ENCODE peak calls at places on chromosomes 5 and 9, in seven cellular contexts. C, G, Z, L, A, R and E are unnamed samples. For H3K9me3, the result is how much of the 10 kb centered on the place peaks cover.

GRCh38 chr5:7518947-7519560 is 123.1 kb downstream of the ADCY2 start:
- DNase-seq in Z (peak), L (no peak), C (no peak), G (peak), A (peak), R (no peak), E (no peak)

GRCh38 chr9:2085719-2086515 is 70.8 kb downstream of the SMARCA2 start:
- DNase-seq in L (no peak), Z (no peak), A (no peak), G (no peak), C (no peak), R (no peak), E (no peak)

GRCh38 chr5:7745882-7746735 is 104.8 kb downstream of the CFAP90 start:
- DNase-seq in A (peak), G (peak), L (peak), Z (peak), C (no peak), R (peak), E (no peak)

GRCh38 chr9:28212979-28213378 is 639.7 kb upstream of the C9orf72 start:
- DNase-seq in Z (peak), A (no peak), R (no peak), G (peak), L (peak), C (no peak), E (no peak)

GRCh38 chr5:157177935-157178334 is 2.7 kb upstream of the ITK start:
- DNase-seq in Z (no peak), R (no peak), L (no peak), G (no peak), C (no peak), A (no peak), E (no peak)

GRCh38 chr5:11324521-11325289 is 563.7 kb upstream of the DAP start:
- DNase-seq in L (no peak), R (no peak), G (peak), C (no peak), Z (no peak), A (no peak), E (no peak)

GRCh38 chr5:161547573-161548471 is 1.3 kb upstream of the GABRB2 start:
- DNase-seq in Z (peak), R (no peak), A (no peak), G (peak), L (no peak), C (peak), E (no peak)

GRCh38 chr9:13001989-13002580 is 227.3 kb downstream of the LURAP1L start:
- DNase-seq in Z (no peak), R (no peak), G (no peak), A (no peak), L (no peak), C (no peak), E (no peak)

GRCh38 chr9:78714591-78714990 is 417.7 kb downstream of the PSAT1 start:
- DNase-seq in Z (no peak), C (no peak), R (no peak), A (no peak), G (no peak), L (no peak), E (no peak)

GRCh38 chr9:97363661-97364299 is 48.1 kb upstream of the TDRD7 start:
- DNase-seq in C (no peak), L (no peak), A (no peak), G (no peak), Z (no peak), R (no peak), E (no peak)

GRCh38 chr5:36777105-36777757 is 99.3 kb upstream of the NIPBL start:
- DNase-seq in G (peak), L (peak), A (peak), R (no peak), C (no peak), Z (peak), E (no peak)

GRCh38 chr9:91720746-91721705 is 229.0 kb downstream of the ROR2 start:
- DNase-seq in R (no peak), A (no peak), G (no peak), Z (no peak), C (no peak), L (no peak), E (no peak)

GRCh38 chr9:131273791-131274673 is 2.3 kb downstream of the FAM78A start:
- DNase-seq in G (no peak), L (no peak), Z (no peak), A (no peak), C (peak), R (no peak), E (no peak)

GRCh38 chr9:131272212-131272611 is 4.1 kb downstream of the FAM78A start:
- DNase-seq in R (no peak), Z (no peak), G (no peak), C (no peak), L (no peak), A (no peak), E (no peak)

GRCh38 chr9:131274674-131275331 is 1.5 kb downstream of the FAM78A start:
- DNase-seq in C (peak), G (no peak), Z (no peak), L (no peak), R (peak), A (no peak), E (no peak)

GRCh38 chr9:131271506-131271931 is 4.8 kb downstream of the FAM78A start:
- DNase-seq in L (no peak), A (no peak), G (no peak), C (peak), R (no peak), Z (no peak), E (no peak)

GRCh38 chr9:131273146-131273545 is 3.2 kb downstream of the FAM78A start:
- DNase-seq in G (no peak), Z (no peak), C (peak), L (no peak), A (no peak), R (peak), E (no peak)
- H3K9me3 ChIP-seq in G (under half), Z (under half), C (under half), L (under half), A (under half), R (under half), E (under half)

DNA sequence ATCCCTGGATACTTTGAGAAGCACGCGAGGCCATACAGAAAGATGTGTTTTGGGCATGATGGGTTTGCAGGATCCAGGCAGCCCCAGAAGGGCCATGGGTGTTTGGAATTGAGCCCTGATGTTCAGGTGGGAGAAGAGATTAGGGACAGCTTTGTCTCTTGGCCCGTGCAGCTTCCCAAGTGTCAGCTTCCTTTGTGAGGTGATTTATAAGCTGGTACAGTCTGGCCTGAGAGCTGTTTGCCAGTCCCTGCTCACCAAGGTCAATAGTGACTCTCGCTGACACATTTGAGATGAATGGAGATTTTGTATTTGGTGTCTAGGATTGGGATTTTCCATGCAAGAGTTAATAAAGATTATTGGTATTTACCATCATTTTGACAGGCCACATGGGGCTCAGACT is 165.9 kb downstream of the ICE1 start:
- DNase-seq in L (no peak), R (no peak), A (peak), C (no peak), G (no peak), Z (no peak), E (no peak)
- H3K9me3 ChIP-seq in L (under half), R (under half), A (under half), C (under half), G (under half), Z (under half), E (under half)

GRCh38 chr9:69317081-69317480 is 7.9 kb upstream of the ENTREP1 start:
- DNase-seq in G (no peak), R (no peak), Z (no peak), L (no peak), C (no peak), A (no peak), E (no peak)

GRCh38 chr9:69317894-69318293 is 7.1 kb upstream of the ENTREP1 start:
- DNase-seq in C (no peak), R (no peak), G (no peak), A (no peak), L (no peak), Z (no peak), E (no peak)

GRCh38 chr9:69314547-69314946 is 10.5 kb upstream of the ENTREP1 start:
- DNase-seq in C (no peak), A (no peak), G (no peak), L (no peak), R (no peak), Z (no peak), E (no peak)

GRCh38 chr9:69308217-69308931 is 16.6 kb upstream of the ENTREP1 start:
- DNase-seq in Z (no peak), C (no peak), L (no peak), R (no peak), A (no peak), G (no peak), E (no peak)

GRCh38 chr9:69313175-69313574 is 11.8 kb upstream of the ENTREP1 start:
- DNase-seq in R (no peak), L (no peak), A (no peak), G (no peak), C (no peak), Z (no peak), E (no peak)
- H3K9me3 ChIP-seq in R (under half), L (under half), A (under half), G (under half), C (under half), Z (under half), E (under half)

GRCh38 chr5:178699854-178700253 is 30.6 kb downstream of the ZNF354A start:
- DNase-seq in L (no peak), R (no peak), G (no peak), C (no peak), Z (no peak), A (no peak), E (no peak)

DNA sequence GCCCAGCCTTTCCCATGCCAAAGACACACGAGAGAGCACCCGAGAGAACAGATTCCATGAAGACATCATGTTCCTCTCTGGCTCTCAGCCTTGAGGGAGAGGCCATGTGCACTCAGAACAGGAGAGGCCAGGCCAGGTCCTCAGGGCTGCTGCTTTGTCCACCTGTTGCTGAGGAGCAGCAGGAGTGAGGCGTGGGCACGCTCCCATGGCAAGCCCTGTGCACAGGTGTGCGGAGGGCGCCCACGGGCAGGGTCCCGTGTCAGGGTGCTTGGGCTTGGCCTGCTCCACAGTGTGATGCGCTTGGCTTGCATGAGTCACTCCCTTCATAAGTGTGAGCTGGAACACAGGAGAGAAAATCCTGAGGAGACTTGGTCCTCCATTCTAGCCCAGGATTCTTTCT is 27.4 kb downstream of the ZNF354A start:
- DNase-seq in L (no peak), C (no peak), G (no peak), A (no peak), R (no peak), Z (no peak), E (no peak)
- H3K9me3 ChIP-seq in L (under half), C (under half), G (under half), A (under half), R (half or more), Z (under half), E (under half)

DNA sequence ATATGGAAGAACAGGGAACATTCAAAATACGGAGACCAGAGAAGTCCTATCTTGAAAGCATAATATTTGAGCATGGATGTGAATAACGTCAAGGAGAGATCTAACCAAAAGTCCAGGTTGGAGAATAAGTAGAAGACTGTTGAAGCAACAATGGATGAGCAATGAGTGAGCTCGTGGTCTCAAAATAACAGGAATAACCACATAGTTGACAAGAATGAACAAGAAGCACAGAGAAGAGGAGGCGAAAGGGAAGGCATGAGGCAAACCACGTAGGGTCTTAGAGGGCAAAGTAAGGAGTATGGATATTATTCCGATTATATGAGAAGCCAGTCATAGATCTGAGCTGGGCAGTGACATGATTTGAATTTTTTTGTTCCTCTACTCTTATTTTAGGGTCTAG is 710.2 kb downstream of the BRINP1 start:
- DNase-seq in R (no peak), C (no peak), A (no peak), G (no peak), L (no peak), Z (no peak), E (no peak)
- H3K9me3 ChIP-seq in R (under half), C (under half), A (under half), G (under half), L (under half), Z (under half), E (under half)

GRCh38 chr5:1273745-1274144 is 21.1 kb downstream of the TERT start:
- DNase-seq in G (no peak), R (no peak), L (no peak), C (no peak), Z (no peak), A (no peak), E (no peak)

GRCh38 chr5:1274471-1274870 is 20.4 kb downstream of the TERT start:
- DNase-seq in G (no peak), Z (no peak), R (no peak), L (no peak), A (no peak), C (no peak), E (no peak)

GRCh38 chr5:1270933-1271914 is 23.6 kb downstream of the TERT start:
- DNase-seq in Z (no peak), R (no peak), L (no peak), A (no peak), C (no peak), G (no peak), E (no peak)

GRCh38 chr5:1270426-1270825 is 24.4 kb downstream of the TERT start:
- DNase-seq in A (no peak), G (no peak), R (no peak), Z (no peak), L (no peak), C (no peak), E (no peak)

DNA sequence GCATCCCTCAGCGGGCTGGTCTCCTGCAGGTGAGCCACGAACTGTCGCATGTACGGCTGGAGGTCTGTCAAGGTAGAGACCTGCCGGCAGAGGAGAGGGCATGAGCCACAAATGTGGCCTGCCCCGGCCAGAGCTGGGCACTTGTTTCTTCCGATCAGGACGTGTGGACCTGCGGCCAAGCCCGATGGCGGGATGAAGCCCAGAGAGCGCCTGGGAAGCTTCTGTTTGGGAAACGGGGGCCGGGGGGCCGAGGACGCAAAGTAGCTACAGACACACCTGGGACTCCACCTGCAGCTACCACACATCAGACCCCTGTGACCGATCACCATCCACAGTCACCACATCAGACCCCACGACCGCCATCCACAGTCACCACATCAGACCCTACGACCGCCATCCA is 22.7 kb downstream of the TERT start:
- DNase-seq in R (no peak), Z (no peak), C (no peak), G (no peak), A (no peak), L (no peak), E (no peak)
- H3K9me3 ChIP-seq in R (under half), Z (under half), C (under half), G (under half), A (under half), L (under half), E (under half)

GRCh38 chr9:40913096-40913719 is 215.3 kb downstream of the FOXD4L6 start:
- DNase-seq in L (no peak), G (no peak), A (no peak), R (no peak), C (no peak), Z (no peak), E (no peak)
- H3K9me3 ChIP-seq in L (half or more), G (half or more), A (under half), R (half or more), C (half or more), Z (under half), E (half or more)

GRCh38 chr5:3329427-3329826 is 266.2 kb upstream of the IRX1 start:
- DNase-seq in R (no peak), A (no peak), G (no peak), C (peak), L (no peak), Z (no peak), E (no peak)
- H3K9me3 ChIP-seq in R (under half), A (under half), G (under half), C (under half), L (under half), Z (under half), E (under half)

DNA sequence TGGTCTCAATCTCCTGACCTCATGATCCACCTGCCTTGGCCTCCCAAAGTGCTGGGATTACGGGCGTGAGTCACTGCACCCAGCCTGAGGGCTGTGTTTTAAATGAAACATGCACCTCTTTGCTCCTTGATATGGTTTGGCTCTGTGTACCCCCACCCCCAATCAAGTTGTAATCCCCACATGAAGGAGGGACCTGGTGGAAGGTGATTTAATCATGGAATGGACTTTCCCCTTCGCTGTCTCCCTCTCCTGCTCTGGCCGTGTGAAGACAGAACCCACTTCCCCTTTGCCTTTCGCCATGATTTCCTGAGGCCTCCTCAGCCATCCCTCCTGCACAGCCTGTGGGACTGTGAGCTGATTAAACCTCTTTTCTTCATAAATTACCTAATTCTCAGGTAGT is 12.5 kb upstream of the NOTCH1 start:
- DNase-seq in A (no peak), L (no peak), R (no peak), G (no peak), C (no peak), Z (no peak), E (no peak)
- H3K9me3 ChIP-seq in A (under half), L (under half), R (under half), G (under half), C (under half), Z (under half), E (under half)